ENCODE peak calls at places on chromosome 11, in six cellular contexts. One of them, this sample, is unnamed.

GRCh38 chr11:83319346-83319745 is 33.2 kb upstream of the CCDC90B start:
- DNase-seq in substantia nigra: no peak
- DNase-seq in NAMALWA: no peak
- DNase-seq in suprapubic skin: no peak
- DNase-seq in left ventricle myocardium superior: no peak
- DNase-seq in HS-5: no peak
- DNase-seq in this sample: peak; percentile 27

GRCh38 chr11:63212742-63213141 is 30.7 kb downstream of the SLC22A25 start:
- DNase-seq in left ventricle myocardium superior: no peak
- DNase-seq in NAMALWA: peak; percentile 54
- DNase-seq in suprapubic skin: no peak
- DNase-seq in HS-5: peak; percentile 2
- DNase-seq in substantia nigra: no peak
- DNase-seq in this sample: no peak

GRCh38 chr11:81970886-81971285 is 762.8 kb downstream of the FAM181B start:
- DNase-seq in NAMALWA: no peak
- DNase-seq in suprapubic skin: no peak
- DNase-seq in substantia nigra: no peak
- DNase-seq in left ventricle myocardium superior: no peak
- DNase-seq in HS-5: no peak
- DNase-seq in this sample: no peak

GRCh38 chr11:101096036-101096704 is 33.4 kb downstream of the PGR start:
- DNase-seq in suprapubic skin: no peak
- DNase-seq in left ventricle myocardium superior: peak; percentile 67
- DNase-seq in NAMALWA: no peak
- DNase-seq in substantia nigra: no peak
- DNase-seq in HS-5: no peak
- DNase-seq in this sample: no peak

GRCh38 chr11:9103542-9104276 is 12.3 kb upstream of the SCUBE2 start:
- DNase-seq in suprapubic skin: no peak
- DNase-seq in HS-5: no peak
- DNase-seq in substantia nigra: no peak
- DNase-seq in NAMALWA: no peak
- DNase-seq in left ventricle myocardium superior: no peak
- DNase-seq in this sample: no peak

GRCh38 chr11:61630104-61630503 is 49.2 kb upstream of the SYT7 start:
- DNase-seq in NAMALWA: no peak
- DNase-seq in left ventricle myocardium superior: no peak
- DNase-seq in HS-5: no peak
- DNase-seq in substantia nigra: no peak
- DNase-seq in suprapubic skin: no peak
- DNase-seq in this sample: no peak

GRCh38 chr11:17015639-17016125 is 1.5 kb upstream of the PLEKHA7 start:
- DNase-seq in suprapubic skin: no peak
- DNase-seq in NAMALWA: no peak
- DNase-seq in HS-5: no peak
- DNase-seq in left ventricle myocardium superior: peak; percentile 41
- DNase-seq in substantia nigra: no peak
- DNase-seq in this sample: no peak

GRCh38 chr11:94719864-94720263 is 48.3 kb upstream of the AMOTL1 start:
- DNase-seq in substantia nigra: no peak
- DNase-seq in left ventricle myocardium superior: no peak
- DNase-seq in suprapubic skin: no peak
- DNase-seq in NAMALWA: no peak
- DNase-seq in HS-5: no peak
- DNase-seq in this sample: no peak

GRCh38 chr11:27217948-27218410 is 145.0 kb downstream of the CCDC34 start:
- DNase-seq in HS-5: no peak
- DNase-seq in left ventricle myocardium superior: no peak
- DNase-seq in suprapubic skin: no peak
- DNase-seq in NAMALWA: no peak
- DNase-seq in substantia nigra: no peak
- DNase-seq in this sample: no peak

GRCh38 chr11:119828819-119829218 is 99.8 kb upstream of the NECTIN1 start:
- DNase-seq in left ventricle myocardium superior: no peak
- DNase-seq in NAMALWA: peak; percentile 64
- DNase-seq in HS-5: no peak
- DNase-seq in substantia nigra: no peak
- DNase-seq in suprapubic skin: no peak
- DNase-seq in this sample: no peak

GRCh38 chr11:2466869-2467694 is 22.3 kb downstream of the KCNQ1 start:
- DNase-seq in HS-5: no peak
- DNase-seq in substantia nigra: no peak
- DNase-seq in suprapubic skin: no peak
- DNase-seq in left ventricle myocardium superior: no peak
- DNase-seq in NAMALWA: peak; percentile 41
- DNase-seq in this sample: no peak